ENCODE peak calls at places on chromosome X, in eight cellular contexts. One of them, this sample, is unnamed.

GRCh38 chrX:46125139-46125538 is 420.1 kb downstream of the ZNF674 start:
- DNase-seq in HFF-Myc: no peak
- DNase-seq in T-cell: no peak
- DNase-seq in prostate gland: no peak
- DNase-seq in renal cortical epithelial cell: peak; percentile 14
- DNase-seq in activated CD4-positive, alpha-beta T cell treated with anti-CD3 and anti-CD28 coated beads, Interleukin-2, amount 50 U/mL, for 24 hours: no peak
- DNase-seq in GM20000: no peak
- DNase-seq in activated naive CD4-positive, alpha-beta T cell treated with Interleukin-2 at 50 U/mL for 16 hours: no peak
- DNase-seq in this sample: no peak

GRCh38 chrX:140508958-140509357 is 4.1 kb upstream of the SOX3 start:
- DNase-seq in T-cell: no peak
- DNase-seq in activated naive CD4-positive, alpha-beta T cell treated with Interleukin-2 at 50 U/mL for 16 hours: no peak
- DNase-seq in HFF-Myc: no peak
- DNase-seq in renal cortical epithelial cell: no peak
- DNase-seq in GM20000: no peak
- DNase-seq in prostate gland: no peak
- DNase-seq in activated CD4-positive, alpha-beta T cell treated with anti-CD3 and anti-CD28 coated beads, Interleukin-2, amount 50 U/mL, for 24 hours: no peak
- DNase-seq in this sample: no peak

GRCh38 chrX:150127216-150127615 is 188.9 kb upstream of the EOLA2 start:
- DNase-seq in renal cortical epithelial cell: no peak
- DNase-seq in activated CD4-positive, alpha-beta T cell treated with anti-CD3 and anti-CD28 coated beads, Interleukin-2, amount 50 U/mL, for 24 hours: no peak
- DNase-seq in prostate gland: no peak
- DNase-seq in GM20000: no peak
- DNase-seq in T-cell: no peak
- DNase-seq in activated naive CD4-positive, alpha-beta T cell treated with Interleukin-2 at 50 U/mL for 16 hours: no peak
- DNase-seq in HFF-Myc: no peak
- DNase-seq in this sample: no peak

GRCh38 chrX:123561439-123562215 is 171.2 kb downstream of the THOC2 start:
- DNase-seq in activated naive CD4-positive, alpha-beta T cell treated with Interleukin-2 at 50 U/mL for 16 hours: no peak
- DNase-seq in activated CD4-positive, alpha-beta T cell treated with anti-CD3 and anti-CD28 coated beads, Interleukin-2, amount 50 U/mL, for 24 hours: no peak
- DNase-seq in GM20000: no peak
- DNase-seq in T-cell: no peak
- DNase-seq in prostate gland: no peak
- DNase-seq in renal cortical epithelial cell: no peak
- DNase-seq in HFF-Myc: no peak
- DNase-seq in this sample: no peak

GRCh38 chrX:106955004-106955772 is 35.0 kb downstream of the CLDN2 start:
- DNase-seq in activated naive CD4-positive, alpha-beta T cell treated with Interleukin-2 at 50 U/mL for 16 hours: no peak
- DNase-seq in activated CD4-positive, alpha-beta T cell treated with anti-CD3 and anti-CD28 coated beads, Interleukin-2, amount 50 U/mL, for 24 hours: no peak
- DNase-seq in renal cortical epithelial cell: peak; percentile 50
- DNase-seq in HFF-Myc: no peak
- DNase-seq in T-cell: no peak
- DNase-seq in GM20000: no peak
- DNase-seq in prostate gland: no peak
- DNase-seq in this sample: no peak

GRCh38 chrX:106672527-106672926 is 54.0 kb upstream of the RNF128 start:
- DNase-seq in renal cortical epithelial cell: no peak
- DNase-seq in activated CD4-positive, alpha-beta T cell treated with anti-CD3 and anti-CD28 coated beads, Interleukin-2, amount 50 U/mL, for 24 hours: no peak
- DNase-seq in HFF-Myc: no peak
- DNase-seq in GM20000: no peak
- DNase-seq in activated naive CD4-positive, alpha-beta T cell treated with Interleukin-2 at 50 U/mL for 16 hours: no peak
- DNase-seq in T-cell: no peak
- DNase-seq in prostate gland: peak; percentile 5
- DNase-seq in this sample: no peak

GRCh38 chrX:136963973-136964372 is 69.8 kb downstream of the GPR101 start:
- DNase-seq in HFF-Myc: no peak
- DNase-seq in prostate gland: no peak
- DNase-seq in T-cell: no peak
- DNase-seq in activated CD4-positive, alpha-beta T cell treated with anti-CD3 and anti-CD28 coated beads, Interleukin-2, amount 50 U/mL, for 24 hours: no peak
- DNase-seq in activated naive CD4-positive, alpha-beta T cell treated with Interleukin-2 at 50 U/mL for 16 hours: peak; percentile 3
- DNase-seq in renal cortical epithelial cell: no peak
- DNase-seq in GM20000: no peak
- DNase-seq in this sample: no peak

GRCh38 chrX:120680090-120680489 is 50.2 kb upstream of the C1GALT1C1 start:
- DNase-seq in GM20000: no peak
- DNase-seq in T-cell: no peak
- DNase-seq in activated naive CD4-positive, alpha-beta T cell treated with Interleukin-2 at 50 U/mL for 16 hours: no peak
- DNase-seq in HFF-Myc: no peak
- DNase-seq in prostate gland: no peak
- DNase-seq in activated CD4-positive, alpha-beta T cell treated with anti-CD3 and anti-CD28 coated beads, Interleukin-2, amount 50 U/mL, for 24 hours: no peak
- DNase-seq in renal cortical epithelial cell: no peak
- DNase-seq in this sample: no peak

GRCh38 chrX:132218100-132218807 is 993 bp downstream of the RAP2C start:
- DNase-seq in HFF-Myc: peak; percentile 56
- DNase-seq in T-cell: peak; percentile 75
- DNase-seq in GM20000: peak; percentile 85
- DNase-seq in prostate gland: peak; percentile 69
- DNase-seq in activated naive CD4-positive, alpha-beta T cell treated with Interleukin-2 at 50 U/mL for 16 hours: peak; percentile 82
- DNase-seq in activated CD4-positive, alpha-beta T cell treated with anti-CD3 and anti-CD28 coated beads, Interleukin-2, amount 50 U/mL, for 24 hours: peak; percentile 78
- DNase-seq in renal cortical epithelial cell: peak; percentile 58
- DNase-seq in this sample: peak; percentile 65

GRCh38 chrX:96424007-96424406 is 260.6 kb upstream of the DIAPH2 start:
- DNase-seq in prostate gland: no peak
- DNase-seq in GM20000: no peak
- DNase-seq in T-cell: no peak
- DNase-seq in HFF-Myc: no peak
- DNase-seq in renal cortical epithelial cell: peak; percentile 72
- DNase-seq in activated CD4-positive, alpha-beta T cell treated with anti-CD3 and anti-CD28 coated beads, Interleukin-2, amount 50 U/mL, for 24 hours: no peak
- DNase-seq in activated naive CD4-positive, alpha-beta T cell treated with Interleukin-2 at 50 U/mL for 16 hours: no peak
- DNase-seq in this sample: no peak

GRCh38 chrX:72572248-72573157 is at the start of gene HDAC8:
- DNase-seq in HFF-Myc: peak; percentile 50
- DNase-seq in prostate gland: peak; percentile 53
- DNase-seq in T-cell: peak; percentile 23
- DNase-seq in activated CD4-positive, alpha-beta T cell treated with anti-CD3 and anti-CD28 coated beads, Interleukin-2, amount 50 U/mL, for 24 hours: peak; percentile 34
- DNase-seq in activated naive CD4-positive, alpha-beta T cell treated with Interleukin-2 at 50 U/mL for 16 hours: peak; percentile 38
- DNase-seq in renal cortical epithelial cell: peak; percentile 80
- DNase-seq in GM20000: peak; percentile 66
- DNase-seq in this sample: peak; percentile 48

GRCh38 chrX:56530011-56530410 is 33.4 kb upstream of the UBQLN2 start:
- DNase-seq in activated CD4-positive, alpha-beta T cell treated with anti-CD3 and anti-CD28 coated beads, Interleukin-2, amount 50 U/mL, for 24 hours: no peak
- DNase-seq in GM20000: no peak
- DNase-seq in prostate gland: no peak
- DNase-seq in HFF-Myc: no peak
- DNase-seq in renal cortical epithelial cell: no peak
- DNase-seq in T-cell: no peak
- DNase-seq in activated naive CD4-positive, alpha-beta T cell treated with Interleukin-2 at 50 U/mL for 16 hours: no peak
- DNase-seq in this sample: no peak

GRCh38 chrX:119376312-119376711 is 22.8 kb upstream of the SLC25A43 start:
- DNase-seq in HFF-Myc: no peak
- DNase-seq in prostate gland: no peak
- DNase-seq in GM20000: no peak
- DNase-seq in T-cell: no peak
- DNase-seq in renal cortical epithelial cell: no peak
- DNase-seq in activated CD4-positive, alpha-beta T cell treated with anti-CD3 and anti-CD28 coated beads, Interleukin-2, amount 50 U/mL, for 24 hours: no peak
- DNase-seq in activated naive CD4-positive, alpha-beta T cell treated with Interleukin-2 at 50 U/mL for 16 hours: no peak
- DNase-seq in this sample: no peak

GRCh38 chrX:123696334-123696733 is 36.5 kb downstream of the THOC2 start:
- DNase-seq in HFF-Myc: no peak
- DNase-seq in GM20000: no peak
- DNase-seq in prostate gland: no peak
- DNase-seq in activated naive CD4-positive, alpha-beta T cell treated with Interleukin-2 at 50 U/mL for 16 hours: no peak
- DNase-seq in activated CD4-positive, alpha-beta T cell treated with anti-CD3 and anti-CD28 coated beads, Interleukin-2, amount 50 U/mL, for 24 hours: no peak
- DNase-seq in renal cortical epithelial cell: no peak
- DNase-seq in T-cell: no peak
- DNase-seq in this sample: no peak

GRCh38 chrX:150293311-150294013 is 69.7 kb upstream of the MAMLD1 start:
- DNase-seq in T-cell: no peak
- DNase-seq in prostate gland: no peak
- DNase-seq in renal cortical epithelial cell: peak; percentile 63
- DNase-seq in GM20000: no peak
- DNase-seq in activated naive CD4-positive, alpha-beta T cell treated with Interleukin-2 at 50 U/mL for 16 hours: no peak
- DNase-seq in activated CD4-positive, alpha-beta T cell treated with anti-CD3 and anti-CD28 coated beads, Interleukin-2, amount 50 U/mL, for 24 hours: no peak
- DNase-seq in HFF-Myc: no peak
- DNase-seq in this sample: no peak

GRCh38 chrX:106894392-106894909 is 8.7 kb downstream of the RIPPLY1 start:
- DNase-seq in prostate gland: peak; percentile 15
- DNase-seq in renal cortical epithelial cell: peak; percentile 65
- DNase-seq in HFF-Myc: peak; percentile 40
- DNase-seq in GM20000: peak; percentile 16
- DNase-seq in activated naive CD4-positive, alpha-beta T cell treated with Interleukin-2 at 50 U/mL for 16 hours: peak; percentile 35
- DNase-seq in activated CD4-positive, alpha-beta T cell treated with anti-CD3 and anti-CD28 coated beads, Interleukin-2, amount 50 U/mL, for 24 hours: peak; percentile 8
- DNase-seq in T-cell: peak; percentile 7
- DNase-seq in this sample: peak; percentile 42

GRCh38 chrX:20547649-20548051 is 280.9 kb upstream of the RPS6KA3 start:
- DNase-seq in activated naive CD4-positive, alpha-beta T cell treated with Interleukin-2 at 50 U/mL for 16 hours: no peak
- DNase-seq in T-cell: no peak
- DNase-seq in renal cortical epithelial cell: peak; percentile 92
- DNase-seq in HFF-Myc: no peak
- DNase-seq in activated CD4-positive, alpha-beta T cell treated with anti-CD3 and anti-CD28 coated beads, Interleukin-2, amount 50 U/mL, for 24 hours: no peak
- DNase-seq in GM20000: peak; percentile 5
- DNase-seq in prostate gland: peak; percentile 4
- DNase-seq in this sample: no peak

GRCh38 chrX:56728752-56729151 is 291 bp upstream of the NBDY start:
- DNase-seq in activated CD4-positive, alpha-beta T cell treated with anti-CD3 and anti-CD28 coated beads, Interleukin-2, amount 50 U/mL, for 24 hours: no peak
- DNase-seq in GM20000: peak; percentile 0
- DNase-seq in T-cell: peak; percentile 12
- DNase-seq in renal cortical epithelial cell: no peak
- DNase-seq in prostate gland: peak; percentile 3
- DNase-seq in HFF-Myc: no peak
- DNase-seq in activated naive CD4-positive, alpha-beta T cell treated with Interleukin-2 at 50 U/mL for 16 hours: peak; percentile 36
- DNase-seq in this sample: no peak

GRCh38 chrX:37485429-37485828 is 86.0 kb upstream of the LANCL3 start:
- DNase-seq in prostate gland: no peak
- DNase-seq in T-cell: no peak
- DNase-seq in activated naive CD4-positive, alpha-beta T cell treated with Interleukin-2 at 50 U/mL for 16 hours: no peak
- DNase-seq in GM20000: no peak
- DNase-seq in renal cortical epithelial cell: no peak
- DNase-seq in HFF-Myc: no peak
- DNase-seq in activated CD4-positive, alpha-beta T cell treated with anti-CD3 and anti-CD28 coated beads, Interleukin-2, amount 50 U/mL, for 24 hours: no peak
- DNase-seq in this sample: no peak

GRCh38 chrX:96181571-96181970 is 503.1 kb upstream of the DIAPH2 start:
- DNase-seq in HFF-Myc: no peak
- DNase-seq in T-cell: no peak
- DNase-seq in activated CD4-positive, alpha-beta T cell treated with anti-CD3 and anti-CD28 coated beads, Interleukin-2, amount 50 U/mL, for 24 hours: no peak
- DNase-seq in prostate gland: no peak
- DNase-seq in activated naive CD4-positive, alpha-beta T cell treated with Interleukin-2 at 50 U/mL for 16 hours: no peak
- DNase-seq in renal cortical epithelial cell: no peak
- DNase-seq in GM20000: no peak
- DNase-seq in this sample: no peak

GRCh38 chrX:123340691-123341090 is 156.6 kb downstream of the GRIA3 start:
- DNase-seq in T-cell: no peak
- DNase-seq in GM20000: no peak
- DNase-seq in activated CD4-positive, alpha-beta T cell treated with anti-CD3 and anti-CD28 coated beads, Interleukin-2, amount 50 U/mL, for 24 hours: no peak
- DNase-seq in prostate gland: no peak
- DNase-seq in renal cortical epithelial cell: no peak
- DNase-seq in activated naive CD4-positive, alpha-beta T cell treated with Interleukin-2 at 50 U/mL for 16 hours: no peak
- DNase-seq in HFF-Myc: no peak
- DNase-seq in this sample: no peak

GRCh38 chrX:129706395-129707072 is 32.2 kb upstream of the XPNPEP2 start:
- DNase-seq in renal cortical epithelial cell: peak; percentile 26
- DNase-seq in GM20000: no peak
- DNase-seq in activated naive CD4-positive, alpha-beta T cell treated with Interleukin-2 at 50 U/mL for 16 hours: no peak
- DNase-seq in prostate gland: no peak
- DNase-seq in HFF-Myc: no peak
- DNase-seq in activated CD4-positive, alpha-beta T cell treated with anti-CD3 and anti-CD28 coated beads, Interleukin-2, amount 50 U/mL, for 24 hours: no peak
- DNase-seq in T-cell: no peak
- DNase-seq in this sample: no peak

GRCh38 chrX:109716431-109717028 is 16.5 kb downstream of the ACSL4 start:
- DNase-seq in T-cell: no peak
- DNase-seq in GM20000: no peak
- DNase-seq in prostate gland: no peak
- DNase-seq in renal cortical epithelial cell: no peak
- DNase-seq in activated CD4-positive, alpha-beta T cell treated with anti-CD3 and anti-CD28 coated beads, Interleukin-2, amount 50 U/mL, for 24 hours: no peak
- DNase-seq in activated naive CD4-positive, alpha-beta T cell treated with Interleukin-2 at 50 U/mL for 16 hours: no peak
- DNase-seq in HFF-Myc: no peak
- DNase-seq in this sample: no peak

GRCh38 chrX:71974916-71975315 is 64.3 kb downstream of the NHSL2 start:
- DNase-seq in GM20000: no peak
- DNase-seq in HFF-Myc: no peak
- DNase-seq in activated CD4-positive, alpha-beta T cell treated with anti-CD3 and anti-CD28 coated beads, Interleukin-2, amount 50 U/mL, for 24 hours: no peak
- DNase-seq in activated naive CD4-positive, alpha-beta T cell treated with Interleukin-2 at 50 U/mL for 16 hours: no peak
- DNase-seq in renal cortical epithelial cell: no peak
- DNase-seq in T-cell: no peak
- DNase-seq in prostate gland: no peak
- DNase-seq in this sample: no peak

GRCh38 chrX:9518896-9519295 is 54.0 kb downstream of the TBL1X start:
- DNase-seq in T-cell: no peak
- DNase-seq in renal cortical epithelial cell: no peak
- DNase-seq in GM20000: no peak
- DNase-seq in activated naive CD4-positive, alpha-beta T cell treated with Interleukin-2 at 50 U/mL for 16 hours: no peak
- DNase-seq in prostate gland: no peak
- DNase-seq in HFF-Myc: no peak
- DNase-seq in activated CD4-positive, alpha-beta T cell treated with anti-CD3 and anti-CD28 coated beads, Interleukin-2, amount 50 U/mL, for 24 hours: no peak
- DNase-seq in this sample: no peak

GRCh38 chrX:1249101-1249887 is 19.3 kb upstream of the CSF2RA start:
- DNase-seq in HFF-Myc: peak; percentile 70
- DNase-seq in renal cortical epithelial cell: no peak
- DNase-seq in T-cell: peak; percentile 42
- DNase-seq in activated CD4-positive, alpha-beta T cell treated with anti-CD3 and anti-CD28 coated beads, Interleukin-2, amount 50 U/mL, for 24 hours: no peak
- DNase-seq in activated naive CD4-positive, alpha-beta T cell treated with Interleukin-2 at 50 U/mL for 16 hours: peak; percentile 49
- DNase-seq in prostate gland: no peak
- DNase-seq in GM20000: no peak
- DNase-seq in this sample: peak; percentile 24

GRCh38 chrX:115892787-115893671 is 277.5 kb upstream of the AGTR2 start:
- DNase-seq in renal cortical epithelial cell: peak; percentile 92
- DNase-seq in HFF-Myc: no peak
- DNase-seq in activated naive CD4-positive, alpha-beta T cell treated with Interleukin-2 at 50 U/mL for 16 hours: no peak
- DNase-seq in activated CD4-positive, alpha-beta T cell treated with anti-CD3 and anti-CD28 coated beads, Interleukin-2, amount 50 U/mL, for 24 hours: no peak
- DNase-seq in T-cell: no peak
- DNase-seq in prostate gland: no peak
- DNase-seq in GM20000: peak; percentile 4
- DNase-seq in this sample: peak; percentile 36

GRCh38 chrX:68196939-68197791 is 236.1 kb downstream of the OPHN1 start:
- DNase-seq in activated CD4-positive, alpha-beta T cell treated with anti-CD3 and anti-CD28 coated beads, Interleukin-2, amount 50 U/mL, for 24 hours: peak; percentile 11
- DNase-seq in T-cell: no peak
- DNase-seq in prostate gland: peak; percentile 43
- DNase-seq in GM20000: peak; percentile 27
- DNase-seq in HFF-Myc: no peak
- DNase-seq in renal cortical epithelial cell: peak; percentile 51
- DNase-seq in activated naive CD4-positive, alpha-beta T cell treated with Interleukin-2 at 50 U/mL for 16 hours: peak; percentile 3
- DNase-seq in this sample: peak; percentile 10

GRCh38 chrX:10401239-10401638 is 219.1 kb downstream of the MID1 start:
- DNase-seq in HFF-Myc: no peak
- DNase-seq in activated CD4-positive, alpha-beta T cell treated with anti-CD3 and anti-CD28 coated beads, Interleukin-2, amount 50 U/mL, for 24 hours: no peak
- DNase-seq in prostate gland: no peak
- DNase-seq in GM20000: no peak
- DNase-seq in T-cell: no peak
- DNase-seq in activated naive CD4-positive, alpha-beta T cell treated with Interleukin-2 at 50 U/mL for 16 hours: no peak
- DNase-seq in renal cortical epithelial cell: no peak
- DNase-seq in this sample: no peak

GRCh38 chrX:9429767-9430166 is 35.1 kb upstream of the TBL1X start:
- DNase-seq in HFF-Myc: no peak
- DNase-seq in prostate gland: no peak
- DNase-seq in T-cell: no peak
- DNase-seq in activated CD4-positive, alpha-beta T cell treated with anti-CD3 and anti-CD28 coated beads, Interleukin-2, amount 50 U/mL, for 24 hours: no peak
- DNase-seq in renal cortical epithelial cell: no peak
- DNase-seq in activated naive CD4-positive, alpha-beta T cell treated with Interleukin-2 at 50 U/mL for 16 hours: no peak
- DNase-seq in GM20000: no peak
- DNase-seq in this sample: no peak

GRCh38 chrX:151153086-151153485 is 23.3 kb upstream of the GPR50 start:
- DNase-seq in GM20000: no peak
- DNase-seq in activated CD4-positive, alpha-beta T cell treated with anti-CD3 and anti-CD28 coated beads, Interleukin-2, amount 50 U/mL, for 24 hours: no peak
- DNase-seq in HFF-Myc: peak; percentile 4
- DNase-seq in prostate gland: no peak
- DNase-seq in renal cortical epithelial cell: peak; percentile 34
- DNase-seq in activated naive CD4-positive, alpha-beta T cell treated with Interleukin-2 at 50 U/mL for 16 hours: no peak
- DNase-seq in T-cell: no peak
- DNase-seq in this sample: peak; percentile 17

GRCh38 chrX:22122510-22122909 is 90.4 kb downstream of the PHEX start:
- DNase-seq in GM20000: no peak
- DNase-seq in HFF-Myc: no peak
- DNase-seq in prostate gland: peak; percentile 68
- DNase-seq in renal cortical epithelial cell: peak; percentile 83
- DNase-seq in T-cell: no peak
- DNase-seq in activated CD4-positive, alpha-beta T cell treated with anti-CD3 and anti-CD28 coated beads, Interleukin-2, amount 50 U/mL, for 24 hours: no peak
- DNase-seq in activated naive CD4-positive, alpha-beta T cell treated with Interleukin-2 at 50 U/mL for 16 hours: no peak
- DNase-seq in this sample: no peak

GRCh38 chrX:23554304-23554703 is 113.0 kb upstream of the PRDX4 start:
- DNase-seq in activated naive CD4-positive, alpha-beta T cell treated with Interleukin-2 at 50 U/mL for 16 hours: no peak
- DNase-seq in activated CD4-positive, alpha-beta T cell treated with anti-CD3 and anti-CD28 coated beads, Interleukin-2, amount 50 U/mL, for 24 hours: no peak
- DNase-seq in GM20000: peak; percentile 4
- DNase-seq in prostate gland: peak; percentile 10
- DNase-seq in renal cortical epithelial cell: peak; percentile 45
- DNase-seq in HFF-Myc: peak; percentile 9
- DNase-seq in T-cell: no peak
- DNase-seq in this sample: peak; percentile 6

This sample was measured in GM04504.